ENCODE peak calls at places on chromosomes 7 and 10, in ten cellular contexts. X is foreskin fibroblast, C is breast epithelium, G is WERI-Rb-1, Y is left ventricle myocardium inferior, S is stomach, V is MCF 10A, E is mesothelial cell of epicardium, M is glutamatergic neuron, W is cardiac muscle cell. H is an unnamed sample.

GRCh38 chr7:80772347-80773101 is 134.1 kb downstream of the CD36 start:
- DNase-seq in Y (no peak), G (no peak), E (no peak), X (no peak), C (no peak), W (peak; percentile 35), V (no peak), M (peak; percentile 38), S (no peak), H (no peak)

GRCh38 chr7:111855161-111855841 is 293.0 kb upstream of the IMMP2L start:
- DNase-seq in E (no peak), S (peak; percentile 27), V (peak; percentile 68), G (peak; percentile 54), Y (no peak), X (peak; percentile 56), C (no peak), W (peak; percentile 30), M (peak; percentile 30), H (peak; percentile 26)

GRCh38 chr10:5518143-5518542 is 6.6 kb upstream of the CALML3 start:
- DNase-seq in S (no peak), E (no peak), G (no peak), Y (no peak), C (peak; percentile 20), V (no peak), X (no peak), W (no peak), M (no peak), H (no peak)

GRCh38 chr7:143811-144453 is 48.4 kb upstream of the FAM20C start:
- DNase-seq in E (peak; percentile 12), V (no peak), M (no peak), C (peak; percentile 20), G (no peak), Y (no peak), X (no peak), W (no peak), S (no peak), H (peak; percentile 62)

GRCh38 chr7:117741962-117742361 is 131.3 kb downstream of the CTTNBP2 start:
- DNase-seq in M (no peak), W (no peak), G (no peak), V (peak; percentile 28), C (no peak), E (no peak), Y (no peak), X (no peak), S (no peak), H (no peak)

GRCh38 chr10:12077580-12078180 is 8.9 kb downstream of the DHTKD1 start:
- DNase-seq in V (no peak), W (no peak), X (no peak), E (no peak), C (no peak), G (no peak), S (no peak), M (no peak), Y (no peak), H (peak; percentile 37)

GRCh38 chr7:115827305-115828045 is 203.1 kb downstream of the TFEC start:
- DNase-seq in M (no peak), G (no peak), Y (no peak), V (no peak), W (no peak), E (no peak), C (no peak), S (no peak), X (no peak), H (peak; percentile 14)

GRCh38 chr10:98316661-98317060 is 48.7 kb upstream of the LOXL4 start:
- DNase-seq in C (no peak), M (no peak), G (no peak), W (no peak), X (peak; percentile 78), Y (no peak), E (no peak), V (peak; percentile 17), S (no peak), H (no peak)

GRCh38 chr7:50022991-50023390 is 70.1 kb downstream of the ZPBP start:
- DNase-seq in S (no peak), Y (no peak), E (no peak), G (no peak), V (no peak), C (no peak), X (no peak), W (no peak), M (no peak), H (no peak)

GRCh38 chr7:45163692-45164052 is 6.1 kb downstream of the RAMP3 start:
- DNase-seq in X (no peak), M (no peak), W (no peak), V (no peak), G (no peak), C (no peak), Y (no peak), S (no peak), E (no peak), H (no peak)

GRCh38 chr10:74008212-74008731 is 10.4 kb downstream of the VCL start:
- DNase-seq in M (no peak), Y (no peak), X (peak; percentile 71), C (no peak), S (no peak), G (no peak), E (no peak), W (no peak), V (no peak), H (peak; percentile 50)

DNA sequence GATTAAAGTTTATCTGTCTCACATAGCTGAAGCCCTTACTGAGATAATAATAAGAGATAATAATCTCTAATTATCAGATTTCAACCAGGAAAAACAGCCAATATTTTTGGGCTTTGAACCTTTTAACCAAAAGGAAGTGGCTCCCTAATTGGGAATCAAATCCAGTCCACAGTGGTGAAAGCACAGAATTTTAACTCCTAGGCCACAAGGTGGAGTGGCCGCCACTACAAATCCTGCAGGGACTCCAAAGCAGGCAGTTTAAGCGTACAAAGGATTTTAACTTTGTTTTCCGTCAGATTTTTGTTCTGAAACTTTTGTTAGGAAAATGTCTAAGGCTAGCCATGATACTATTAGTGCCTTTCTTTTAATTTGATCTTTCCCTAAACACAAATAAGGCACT is 99.6 kb upstream of the CCNY start:
- DNase-seq in M (no peak), G (no peak), Y (no peak), X (no peak), W (peak; percentile 27), C (no peak), V (peak; percentile 13), S (no peak), E (no peak), H (no peak)
- TF ChIP-seq CTCF in M (no peak), G (peak; percentile 20), Y (peak; percentile 33), X (peak; percentile 38), W (peak; percentile 50), C (no peak), V (peak; percentile 19), S (no peak), E (no peak), H (peak; percentile 12)

DNA sequence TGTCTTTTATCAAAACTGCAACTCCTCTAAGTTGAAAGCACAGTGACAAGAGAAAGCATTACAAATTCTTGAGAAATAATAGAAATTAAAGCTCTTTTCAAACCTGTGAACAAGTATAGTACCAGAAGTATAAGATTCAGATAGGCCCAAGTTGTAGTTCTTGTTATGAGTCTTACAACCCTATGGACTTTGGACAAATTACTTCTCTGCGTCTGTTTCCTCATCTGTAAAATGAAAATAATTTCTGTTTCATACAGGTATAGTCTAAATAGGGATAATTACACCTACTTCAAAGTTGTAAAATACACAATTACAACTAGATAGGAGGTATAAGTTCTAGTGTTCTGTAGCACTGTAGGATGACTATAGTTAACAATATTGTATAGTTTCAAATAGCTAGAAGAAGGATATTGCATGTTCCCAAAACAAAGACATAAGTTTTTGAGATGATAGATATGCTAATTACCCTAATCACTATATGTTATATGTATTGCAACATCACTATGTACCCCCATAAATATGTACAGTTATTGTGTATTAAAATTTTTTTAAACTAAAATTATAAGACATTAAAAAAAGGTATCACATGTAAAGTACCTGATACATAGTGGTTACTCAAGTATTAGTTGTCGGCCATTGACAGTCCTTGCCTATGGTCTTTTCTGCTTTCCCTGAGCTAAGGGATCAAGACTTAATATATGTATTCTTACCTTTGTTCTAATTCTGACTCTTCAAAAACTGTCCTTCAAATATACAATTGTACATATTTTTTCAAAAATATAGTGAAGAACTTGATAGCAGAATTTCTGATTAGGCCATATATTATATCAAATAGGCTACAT is 1.8 kb upstream of the WASL start:
- DNase-seq in G (no peak), Y (no peak), V (no peak), W (no peak), X (no peak), S (no peak), C (no peak), M (no peak), E (no peak), H (no peak)
- TF ChIP-seq CTCF in G (no peak), Y (no peak), V (no peak), W (no peak), X (no peak), S (no peak), C (no peak), M (no peak), E (no peak), H (no peak)

GRCh38 chr7:36736827-36737211 is 12.5 kb upstream of the AOAH start:
- DNase-seq in Y (no peak), C (no peak), X (no peak), E (no peak), M (no peak), G (no peak), S (no peak), W (no peak), V (no peak), H (peak; percentile 36)
- TF ChIP-seq CTCF in Y (no peak), C (no peak), X (no peak), E (no peak), M (no peak), G (no peak), S (no peak), W (no peak), V (no peak), H (no peak)

DNA sequence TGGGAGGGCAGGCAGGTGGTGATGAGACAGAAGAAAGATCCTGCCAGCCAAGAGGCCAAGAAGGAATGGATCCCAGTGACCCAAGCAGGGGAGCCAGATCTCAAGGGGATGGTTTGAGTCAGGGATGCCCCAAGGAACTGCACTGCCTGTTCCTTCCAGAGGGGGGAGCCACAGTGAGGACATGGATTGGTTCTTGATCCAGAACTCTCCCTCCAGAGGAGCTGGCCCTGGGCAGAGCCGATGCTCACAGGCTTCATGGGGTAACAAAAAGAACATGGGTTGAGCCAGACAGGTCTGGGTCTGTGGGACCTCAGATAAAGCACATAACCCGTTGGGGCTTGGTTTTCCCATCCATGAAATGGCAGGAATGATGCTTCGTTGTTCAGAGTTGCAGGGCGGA is 4.6 kb upstream of the DENND2A start:
- DNase-seq in V (peak; percentile 10), S (no peak), W (no peak), G (peak; percentile 44), E (no peak), X (no peak), M (no peak), C (no peak), Y (no peak), H (no peak)
- TF ChIP-seq CTCF in V (peak; percentile 31), S (no peak), W (peak; percentile 40), G (peak; percentile 80), E (no peak), X (peak; percentile 42), M (peak; percentile 63), C (no peak), Y (peak; percentile 36), H (no peak)

GRCh38 chr10:43035785-43036184 is 41.1 kb upstream of the RET start:
- DNase-seq in V (no peak), Y (no peak), E (no peak), C (no peak), S (no peak), G (no peak), M (no peak), X (no peak), W (no peak), H (no peak)
- TF ChIP-seq CTCF in V (no peak), Y (no peak), E (no peak), C (no peak), S (no peak), G (no peak), M (no peak), X (no peak), W (no peak), H (no peak)

GRCh38 chr7:97819161-97819560 is 53.0 kb downstream of the ASNS start:
- DNase-seq in V (peak; percentile 21), W (no peak), Y (no peak), S (no peak), X (no peak), G (no peak), M (no peak), C (no peak), E (no peak), H (no peak)
- TF ChIP-seq CTCF in V (peak; percentile 8), W (no peak), Y (no peak), S (no peak), X (no peak), G (no peak), M (no peak), C (no peak), E (no peak), H (no peak)